ENCODE peak calls at places on chromosome 1, in five cellular contexts. G is lower lobe of right lung, S is keratinocyte, P is right atrium auricular region, A is neural progenitor cell. I is an unnamed sample.

GRCh38 chr1:18069903-18070302 is 37.7 kb upstream of the IGSF21 start:
- DNase-seq in G (no peak), S (no peak), P (no peak), A (no peak), I (no peak)

GRCh38 chr1:38098101-38098847 is 51.7 kb upstream of the POU3F1 start:
- DNase-seq in G (no peak), S (no peak), P (no peak), A (no peak), I (no peak)

GRCh38 chr1:8077120-8077573 is 51.0 kb upstream of the ERRFI1 start:
- DNase-seq in G (peak), S (no peak), P (peak), A (peak), I (no peak)

GRCh38 chr1:5953386-5953785 is 38.8 kb downstream of the NPHP4 start:
- DNase-seq in G (no peak), S (no peak), P (no peak), A (no peak), I (peak)

GRCh38 chr1:198830397-198830796 is 191.6 kb downstream of the PTPRC start:
- DNase-seq in G (no peak), S (no peak), P (no peak), A (no peak), I (no peak)

GRCh38 chr1:27007909-27008582 is 4.6 kb downstream of the TENT5B start:
- DNase-seq in G (peak), S (no peak), P (no peak), A (no peak), I (no peak)

GRCh38 chr1:6274622-6275139 is 13.8 kb upstream of the GPR153 start:
- DNase-seq in G (no peak), S (no peak), P (no peak), A (no peak), I (no peak)

GRCh38 chr1:182556279-182556678 is 32.8 kb downstream of the RNASEL start:
- DNase-seq in G (no peak), S (no peak), P (no peak), A (no peak), I (no peak)

GRCh38 chr1:54372978-54373377 is 33.2 kb downstream of the SSBP3 start:
- DNase-seq in G (no peak), S (no peak), P (no peak), A (no peak), I (no peak)

GRCh38 chr1:4693891-4694290 is 39.5 kb downstream of the AJAP1 start:
- DNase-seq in G (no peak), S (no peak), P (no peak), A (no peak), I (no peak)

GRCh38 chr1:155729031-155729898 is 40.4 kb downstream of the DAP3 start:
- DNase-seq in G (no peak), S (no peak), P (peak), A (peak), I (no peak)

GRCh38 chr1:225911207-225912130 is 12.6 kb downstream of the PYCR2 start:
- DNase-seq in G (peak), S (no peak), P (no peak), A (peak), I (no peak)
- TF ChIP-seq CTCF in G (peak), S (peak), P (peak), A (peak), I (peak)

GRCh38 chr1:230066466-230067404 is at the start of gene GALNT2:
- DNase-seq in G (peak), S (no peak), P (peak), A (peak), I (peak)
- TF ChIP-seq CTCF in G (no peak), S (no peak), P (no peak), A (no peak), I (no peak)

GRCh38 chr1:226149806-226150205 is 36.7 kb downstream of the ACBD3 start:
- DNase-seq in G (no peak), S (no peak), P (no peak), A (no peak), I (peak)
- TF ChIP-seq CTCF in G (no peak), S (no peak), P (no peak), A (no peak), I (peak)

GRCh38 chr1:96538001-96538649 is 183.5 kb upstream of the PTBP2 start:
- DNase-seq in G (no peak), S (no peak), P (no peak), A (no peak), I (no peak)
- TF ChIP-seq CTCF in G (peak), S (no peak), P (peak), A (no peak), I (no peak)

GRCh38 chr1:57060451-57060850 is 94.6 kb upstream of the C8B start:
- DNase-seq in G (no peak), S (no peak), P (no peak), A (peak), I (no peak)

GRCh38 chr1:57058652-57059501 is 93.1 kb upstream of the C8B start:
- DNase-seq in G (no peak), S (no peak), P (no peak), A (no peak), I (no peak)

GRCh38 chr1:57064379-57064778 is 98.6 kb upstream of the C8B start:
- DNase-seq in G (no peak), S (no peak), P (no peak), A (no peak), I (no peak)

GRCh38 chr1:57063427-57063826 is 97.6 kb upstream of the C8B start:
- DNase-seq in G (no peak), S (no peak), P (no peak), A (no peak), I (no peak)

DNA sequence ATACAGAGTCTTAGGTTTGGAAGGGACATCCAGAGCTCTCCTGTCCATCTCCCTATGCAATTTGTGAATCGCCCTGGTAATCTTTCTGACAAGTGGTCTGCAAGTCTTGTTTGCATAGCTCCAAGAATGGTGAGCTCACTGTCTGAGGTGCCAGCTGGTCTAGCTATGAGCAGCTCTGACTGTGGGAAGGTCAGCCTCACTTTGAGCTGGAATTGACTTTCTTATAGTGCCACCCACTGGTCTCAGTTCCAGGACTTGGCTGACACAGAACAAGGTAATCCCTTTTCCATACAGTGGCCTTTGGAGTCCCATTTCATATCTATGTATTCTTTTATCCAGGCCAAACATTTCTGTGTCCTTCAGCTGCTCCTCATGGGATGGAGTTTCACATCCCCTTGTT is 95.6 kb upstream of the C8B start:
- DNase-seq in G (no peak), S (no peak), P (no peak), A (no peak), I (no peak)
- TF ChIP-seq CTCF in G (no peak), S (peak), P (no peak), A (no peak), I (no peak)

GRCh38 chr1:60274422-60275419 is 201.2 kb upstream of the C1orf87 start:
- DNase-seq in G (no peak), S (no peak), P (no peak), A (no peak), I (no peak)
- TF ChIP-seq CTCF in G (no peak), S (no peak), P (no peak), A (no peak), I (no peak)

DNA sequence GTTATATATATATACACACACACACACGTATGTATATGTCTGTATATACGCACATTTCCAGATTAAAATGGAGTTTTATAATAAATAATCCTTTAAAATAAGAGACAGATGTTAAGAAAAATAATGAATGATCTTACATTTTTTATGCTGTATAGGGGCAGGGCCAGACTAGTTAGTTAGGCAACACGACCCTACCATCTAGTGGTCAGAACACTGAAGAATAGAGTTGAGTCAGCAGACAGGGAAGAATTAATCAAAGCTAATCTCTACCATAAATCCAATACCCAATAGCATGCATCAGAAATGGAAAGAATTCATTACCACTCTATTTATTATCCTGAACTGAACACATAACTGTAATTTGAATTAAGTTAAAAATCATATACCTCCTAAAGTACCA is 156.7 kb downstream of the BRINP3 start:
- DNase-seq in G (no peak), S (no peak), P (no peak), A (peak), I (no peak)
- TF ChIP-seq CTCF in G (no peak), S (no peak), P (no peak), A (peak), I (peak)

GRCh38 chr1:157995575-157996169 is 2.2 kb downstream of the KIRREL1 start:
- DNase-seq in G (no peak), S (no peak), P (no peak), A (no peak), I (no peak)
- TF ChIP-seq CTCF in G (no peak), S (no peak), P (peak), A (no peak), I (no peak)

GRCh38 chr1:32963746-32964460 is 706 bp downstream of the RNF19B start:
- DNase-seq in G (peak), S (peak), P (no peak), A (peak), I (peak)
- TF ChIP-seq CTCF in G (no peak), S (no peak), P (peak), A (no peak), I (no peak)

I was measured in osteocyte.